ENCODE peak calls at places on chromosomes 16 and 17, in four cellular contexts. H, E, Q and X are unnamed samples.
A peak's percentile ranks its signal among the peaks of the same experiment; 100 is the strongest.

GRCh38 chr16:89115216-89115949 is 21.7 kb downstream of the ACSF3 start:
- DNase-seq in H (no peak), E (no peak), Q (peak; percentile 61), X (peak; percentile 13)

GRCh38 chr16:27235055-27235937 is 32.0 kb downstream of the KDM8 start:
- DNase-seq in H (peak; percentile 68), E (peak; percentile 85), Q (peak; percentile 67), X (peak; percentile 60)

GRCh38 chr17:81409190-81409935 is 14.1 kb downstream of the BAHCC1 start:
- DNase-seq in H (no peak), E (no peak), Q (no peak), X (no peak)

GRCh38 chr16:70754874-70755600 is 45.9 kb downstream of the VAC14 start:
- DNase-seq in H (no peak), E (no peak), Q (no peak), X (no peak)

GRCh38 chr16:4873091-4873490 is 25.8 kb downstream of the UBN1 start:
- DNase-seq in H (no peak), E (no peak), Q (no peak), X (no peak)

GRCh38 chr16:84258266-84258665 is 18.5 kb upstream of the KCNG4 start:
- DNase-seq in H (no peak), E (no peak), Q (no peak), X (no peak)

GRCh38 chr16:86868746-86869145 is 290.4 kb downstream of the FOXL1 start:
- DNase-seq in H (no peak), E (no peak), Q (no peak), X (no peak)

GRCh38 chr17:73533127-73533526 is 111.1 kb downstream of the SDK2 start:
- DNase-seq in H (no peak), E (no peak), Q (no peak), X (no peak)

GRCh38 chr17:37744633-37744927 is 279 bp downstream of the HNF1B start:
- DNase-seq in H (no peak), E (no peak), Q (no peak), X (no peak)

GRCh38 chr17:28317099-28317964 is 1.7 kb upstream of the TMEM97 start:
- DNase-seq in H (no peak), E (no peak), Q (no peak), X (no peak)

GRCh38 chr17:80152057-80152831 is 5.3 kb upstream of the EIF4A3 start:
- DNase-seq in H (no peak), E (peak; percentile 69), Q (no peak), X (no peak)

GRCh38 chr16:75323928-75324327 is 72.5 kb upstream of the BCAR1 start:
- DNase-seq in H (no peak), E (no peak), Q (no peak), X (no peak)

GRCh38 chr17:49849711-49850610 is 2.1 kb upstream of the TAC4 start:
- DNase-seq in H (no peak), E (no peak), Q (no peak), X (no peak)

GRCh38 chr17:49848739-49849138 is 870 bp upstream of the TAC4 start:
- DNase-seq in H (no peak), E (no peak), Q (no peak), X (no peak)

GRCh38 chr17:49850772-49851386 is 3.0 kb upstream of the TAC4 start:
- DNase-seq in H (peak; percentile 21), E (no peak), Q (no peak), X (no peak)

GRCh38 chr17:49853470-49854015 is 5.7 kb upstream of the TAC4 start:
- DNase-seq in H (no peak), E (no peak), Q (no peak), X (no peak)

DNA sequence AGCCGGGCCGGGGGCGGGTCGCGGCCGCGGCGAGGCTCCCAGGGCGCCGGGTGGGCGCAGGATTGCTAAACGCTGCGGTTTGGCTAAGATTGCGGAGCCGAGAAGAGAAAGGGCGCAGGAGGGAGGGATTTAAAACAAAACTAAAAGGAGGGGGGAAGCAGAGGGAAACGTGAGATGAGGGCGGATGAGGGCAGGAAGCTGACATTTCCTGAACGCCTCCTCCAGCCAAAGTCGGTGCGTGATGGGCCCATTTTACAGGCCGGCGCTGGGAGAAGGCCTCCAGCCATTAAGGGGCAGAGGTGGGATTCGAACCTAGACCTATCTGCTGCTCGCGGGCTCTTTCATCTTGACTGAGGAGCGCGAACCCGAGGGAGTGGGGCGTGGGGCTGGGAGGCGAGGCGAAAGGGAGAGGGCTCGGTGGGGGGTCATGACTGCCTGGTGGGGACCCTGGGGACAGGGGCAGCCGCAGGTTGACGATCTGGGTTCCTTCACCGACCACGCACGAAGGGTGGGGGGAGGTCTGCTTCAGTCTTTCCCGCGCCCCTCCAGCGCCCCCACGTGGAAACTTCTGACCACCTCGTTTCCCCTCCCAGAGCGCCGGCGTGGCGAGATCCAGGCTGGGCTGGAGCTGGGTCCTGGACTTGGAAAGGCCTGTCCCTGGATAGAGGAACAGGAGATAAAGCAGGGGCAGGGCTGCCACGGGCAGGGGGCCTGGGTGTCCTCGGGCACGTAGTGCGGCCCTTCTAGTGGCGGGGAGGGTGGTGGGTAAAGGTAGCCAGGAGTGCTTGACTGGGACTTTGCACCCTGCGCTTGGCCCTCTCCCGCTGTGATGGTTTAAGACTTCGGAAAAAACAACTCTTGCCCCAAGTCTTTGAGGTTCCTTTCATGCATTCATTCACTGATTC is 3.8 kb upstream of the TAC4 start:
- DNase-seq in H (peak; percentile 74), E (peak; percentile 59), Q (no peak), X (no peak)
- H3K27ac ChIP-seq in H (no peak overlapping the region), E (no peak overlapping the region), Q (no peak overlapping the region), X (no peak overlapping the region)

GRCh38 chr17:78573955-78574354 is 3.2 kb downstream of the DNAH17 start:
- DNase-seq in H (peak; percentile 54), E (no peak), Q (no peak), X (no peak)
- TF ChIP-seq CTCF in H (peak; percentile 65), E (no peak), Q (peak; percentile 21), X (no peak)

GRCh38 chr16:81405702-81406113 is 38.9 kb upstream of the CMIP start:
- DNase-seq in H (peak; percentile 96), E (peak; percentile 92), Q (peak; percentile 99), X (peak; percentile 98)
- H3K27ac ChIP-seq in H (peak overlapping the region; percentile 99), E (no peak overlapping the region), Q (peak overlapping the region; percentile 95), X (peak overlapping the region; percentile 82)

DNA sequence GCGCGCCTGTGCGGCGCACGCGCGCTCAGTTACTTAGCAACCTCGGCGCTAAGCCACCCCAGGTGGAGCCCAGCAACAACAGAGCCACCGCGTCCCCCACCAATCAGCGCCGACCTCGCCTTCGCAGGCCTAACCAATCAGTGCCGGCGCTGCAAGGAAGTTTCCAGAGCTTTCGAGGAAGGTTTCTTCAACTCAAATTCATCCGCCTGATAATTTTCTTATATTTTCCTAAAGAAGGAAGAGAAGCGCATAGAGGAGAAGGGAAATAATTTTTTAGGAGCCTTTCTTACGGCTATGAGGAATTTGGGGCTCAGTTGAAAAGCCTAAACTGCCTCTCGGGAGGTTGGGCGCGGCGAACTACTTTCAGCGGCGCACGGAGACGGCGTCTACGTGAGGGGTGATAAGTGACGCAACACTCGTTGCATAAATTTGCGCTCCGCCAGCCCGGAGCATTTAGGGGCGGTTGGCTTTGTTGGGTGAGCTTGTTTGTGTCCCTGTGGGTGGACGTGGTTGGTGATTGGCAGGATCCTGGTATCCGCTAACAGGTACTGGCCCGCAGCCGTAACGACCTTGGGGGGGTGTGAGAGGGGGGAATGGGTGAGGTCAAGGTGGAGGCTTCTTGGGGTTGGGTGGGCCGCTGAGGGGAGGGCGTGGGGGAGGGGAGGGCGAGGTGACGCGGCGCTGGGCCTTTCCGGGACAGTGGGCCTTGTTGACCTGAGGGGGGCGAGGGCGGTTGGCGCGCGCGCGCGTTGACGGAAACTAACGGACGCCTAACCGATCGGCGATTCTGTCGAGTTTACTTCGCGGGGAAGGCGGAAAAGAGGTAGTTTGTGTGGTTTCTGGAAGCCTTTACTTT is at the start of gene UBB:
- DNase-seq in H (peak; percentile 98), E (peak; percentile 99), Q (peak; percentile 97), X (peak; percentile 94)
- TF ChIP-seq CTCF in H (no peak), E (peak; percentile 11), Q (no peak), X (no peak)

DNA sequence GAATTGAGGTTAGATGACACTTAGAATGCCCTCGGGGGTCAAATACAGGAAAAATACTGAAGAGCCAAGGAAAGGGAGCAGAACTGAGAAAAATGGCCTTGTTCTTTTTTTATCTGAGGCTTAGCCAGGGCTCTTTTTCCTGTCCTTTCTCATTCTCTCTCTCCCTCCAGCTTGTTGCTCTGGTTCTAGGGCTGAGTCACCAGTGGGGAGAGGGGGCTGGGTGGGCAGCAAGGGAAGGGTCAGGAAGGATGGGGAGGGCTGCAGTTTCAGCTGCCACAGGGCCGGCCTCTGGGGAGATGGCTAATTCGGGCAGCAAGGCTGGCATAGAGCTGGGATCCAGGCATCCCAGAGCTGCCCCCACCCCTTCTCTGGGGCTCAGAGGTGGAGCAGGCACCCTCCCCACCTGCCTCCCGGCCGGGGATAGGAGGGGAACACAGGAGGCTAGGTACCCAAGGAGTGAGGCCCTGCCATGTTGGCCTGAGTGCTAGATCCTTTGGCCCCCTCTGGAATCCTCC is 3.9 kb downstream of the ITGA3 start:
- DNase-seq in H (peak; percentile 63), E (peak; percentile 61), Q (no peak), X (no peak)
- H3K27ac ChIP-seq in H (peak overlapping the region; percentile 96), E (peak overlapping the region; percentile 78), Q (peak overlapping the region; percentile 19), X (peak overlapping the region; percentile 100)